ENCODE peak calls at places on chromosomes 13 and 19, in five cellular contexts. V is dorsolateral prefrontal cortex; M is effector memory CD4-positive, alpha-beta T cell; Q is fibroblast of the aortic adventitia; Y is iris pigment epithelial cell. A is an unnamed sample.

GRCh38 chr13:71695662-71696061 is 171.3 kb downstream of the DACH1 start:
- DNase-seq in V (no peak), M (no peak), Q (no peak), Y (no peak), A (no peak)

GRCh38 chr19:4352701-4353121 is 9.3 kb downstream of the MPND start:
- DNase-seq in V (peak), M (peak), Q (peak), Y (peak), A (peak)

GRCh38 chr13:111204438-111205177 is 89.5 kb downstream of the ARHGEF7 start:
- DNase-seq in V (peak), M (no peak), Q (peak), Y (peak), A (peak)

GRCh38 chr19:43784981-43785808 is 4.4 kb upstream of the KCNN4 start:
- DNase-seq in V (no peak), M (peak), Q (peak), Y (peak), A (peak)

GRCh38 chr19:2797280-2797679 is 12.0 kb downstream of the THOP1 start:
- DNase-seq in V (no peak), M (no peak), Q (no peak), Y (no peak), A (no peak)

GRCh38 chr13:112697756-112698655 is 8.2 kb downstream of the ATP11A start:
- DNase-seq in V (peak), M (no peak), Q (peak), Y (no peak), A (no peak)

GRCh38 chr19:2048104-2048958 is 2.7 kb downstream of the MKNK2 start:
- DNase-seq in V (no peak), M (no peak), Q (no peak), Y (no peak), A (no peak)

GRCh38 chr19:14432817-14433453 is at the start of gene PKN1:
- DNase-seq in V (no peak), M (no peak), Q (no peak), Y (no peak), A (peak)

GRCh38 chr19:14440049-14440448 is 6.9 kb downstream of the PKN1 start:
- DNase-seq in V (no peak), M (peak), Q (no peak), Y (no peak), A (peak)

GRCh38 chr19:47035127-47035494 is 13.3 kb downstream of the TMEM160 start:
- DNase-seq in V (no peak), M (no peak), Q (no peak), Y (no peak), A (no peak)

GRCh38 chr19:10505583-10506229 is 2.5 kb upstream of the KEAP1 start:
- DNase-seq in V (no peak), M (peak), Q (peak), Y (peak), A (peak)

GRCh38 chr13:40536443-40537113 is 129.9 kb downstream of the FOXO1 start:
- DNase-seq in V (no peak), M (no peak), Q (no peak), Y (no peak), A (no peak)

GRCh38 chr19:47446534-47447469 is 24.9 kb downstream of the SLC8A2 start:
- DNase-seq in V (no peak), M (no peak), Q (no peak), Y (no peak), A (no peak)

GRCh38 chr13:109986851-109987250 is 200.5 kb upstream of the IRS2 start:
- DNase-seq in V (no peak), M (no peak), Q (no peak), Y (no peak), A (no peak)

GRCh38 chr13:106275441-106276032 is 259.9 kb downstream of the EFNB2 start:
- DNase-seq in V (no peak), M (no peak), Q (peak), Y (no peak), A (no peak)

GRCh38 chr13:30341815-30342570 is 34.6 kb upstream of the KATNAL1 start:
- DNase-seq in V (peak), M (no peak), Q (peak), Y (peak), A (peak)

GRCh38 chr19:1171755-1172352 is 2.2 kb downstream of the SBNO2 start:
- DNase-seq in V (no peak), M (no peak), Q (peak), Y (peak), A (no peak)

GRCh38 chr19:20397292-20397691 is 168.3 kb downstream of the ZNF737 start:
- DNase-seq in V (no peak), M (no peak), Q (no peak), Y (no peak), A (no peak)

GRCh38 chr19:11035441-11036377 is 53.6 kb upstream of the LDLR start:
- DNase-seq in V (peak), M (peak), Q (peak), Y (peak), A (peak)

GRCh38 chr19:34241513-34242337 is 12.6 kb upstream of the GARRE1 start:
- DNase-seq in V (no peak), M (no peak), Q (no peak), Y (no peak), A (peak)

GRCh38 chr13:20567881-20568528 is 1.0 kb downstream of the IFT88 start:
- DNase-seq in V (no peak), M (no peak), Q (peak), Y (no peak), A (peak)

GRCh38 chr19:18804643-18805042 is 13.5 kb upstream of the COMP start:
- DNase-seq in V (no peak), M (no peak), Q (no peak), Y (no peak), A (no peak)

GRCh38 chr19:55368701-55369563 is 1.3 kb downstream of the IL11 start:
- DNase-seq in V (no peak), M (no peak), Q (peak), Y (no peak), A (no peak)

GRCh38 chr19:29769997-29770396 is 41.8 kb upstream of the CCNE1 start:
- DNase-seq in V (no peak), M (no peak), Q (no peak), Y (no peak), A (no peak)

A was measured in dermis blood vessel endothelial cell.